ENCODE peak calls at places on chromosome 5, in four cellular contexts. I is esophagus squamous epithelium, W is psoas muscle, C is HepG2. T is an unnamed sample.

GRCh38 chr5:41707853-41708603 is 162.2 kb downstream of the OXCT1 start:
- DNase-seq in I (no peak), C (peak), W (no peak), T (peak)

GRCh38 chr5:111227226-111227782 is 3.1 kb downstream of the CAMK4 start:
- DNase-seq in W (no peak), C (no peak), I (no peak), T (no peak)

GRCh38 chr5:179239256-179240135 is 105.8 kb downstream of the ADAMTS2 start:
- DNase-seq in I (no peak), W (no peak), C (no peak), T (no peak)

GRCh38 chr5:10441992-10442435 is 335 bp downstream of the ROPN1L start:
- DNase-seq in C (no peak), I (no peak), W (no peak), T (no peak)

GRCh38 chr5:75885849-75886596 is 168.8 kb upstream of the POC5 start:
- DNase-seq in W (no peak), C (no peak), I (no peak), T (no peak)

GRCh38 chr5:9059920-9060691 is 485.8 kb downstream of the SEMA5A start:
- DNase-seq in I (no peak), C (no peak), W (no peak), T (no peak)

GRCh38 chr5:139740993-139741672 is 54.5 kb upstream of the PSD2 start:
- DNase-seq in W (no peak), C (no peak), I (no peak), T (no peak)

GRCh38 chr5:1054018-1054798 is 45.6 kb downstream of the NKD2 start:
- DNase-seq in W (peak), C (no peak), I (no peak), T (no peak)

GRCh38 chr5:66675369-66675768 is 79.2 kb downstream of the MAST4 start:
- DNase-seq in W (no peak), C (no peak), I (no peak), T (no peak)

GRCh38 chr5:88438006-88438405 is 169.4 kb upstream of the TMEM161B start:
- DNase-seq in C (no peak), W (no peak), I (no peak), T (no peak)

GRCh38 chr5:179193746-179194145 is 133.6 kb downstream of the ZNF354C start:
- DNase-seq in C (no peak), W (no peak), I (no peak), T (no peak)

GRCh38 chr5:67731886-67732285 is 483.7 kb upstream of the PIK3R1 start:
- DNase-seq in W (no peak), I (no peak), C (no peak), T (no peak)

GRCh38 chr5:174198541-174198940 is 153.0 kb downstream of the NSG2 start:
- DNase-seq in C (no peak), W (no peak), I (no peak), T (no peak)

DNA sequence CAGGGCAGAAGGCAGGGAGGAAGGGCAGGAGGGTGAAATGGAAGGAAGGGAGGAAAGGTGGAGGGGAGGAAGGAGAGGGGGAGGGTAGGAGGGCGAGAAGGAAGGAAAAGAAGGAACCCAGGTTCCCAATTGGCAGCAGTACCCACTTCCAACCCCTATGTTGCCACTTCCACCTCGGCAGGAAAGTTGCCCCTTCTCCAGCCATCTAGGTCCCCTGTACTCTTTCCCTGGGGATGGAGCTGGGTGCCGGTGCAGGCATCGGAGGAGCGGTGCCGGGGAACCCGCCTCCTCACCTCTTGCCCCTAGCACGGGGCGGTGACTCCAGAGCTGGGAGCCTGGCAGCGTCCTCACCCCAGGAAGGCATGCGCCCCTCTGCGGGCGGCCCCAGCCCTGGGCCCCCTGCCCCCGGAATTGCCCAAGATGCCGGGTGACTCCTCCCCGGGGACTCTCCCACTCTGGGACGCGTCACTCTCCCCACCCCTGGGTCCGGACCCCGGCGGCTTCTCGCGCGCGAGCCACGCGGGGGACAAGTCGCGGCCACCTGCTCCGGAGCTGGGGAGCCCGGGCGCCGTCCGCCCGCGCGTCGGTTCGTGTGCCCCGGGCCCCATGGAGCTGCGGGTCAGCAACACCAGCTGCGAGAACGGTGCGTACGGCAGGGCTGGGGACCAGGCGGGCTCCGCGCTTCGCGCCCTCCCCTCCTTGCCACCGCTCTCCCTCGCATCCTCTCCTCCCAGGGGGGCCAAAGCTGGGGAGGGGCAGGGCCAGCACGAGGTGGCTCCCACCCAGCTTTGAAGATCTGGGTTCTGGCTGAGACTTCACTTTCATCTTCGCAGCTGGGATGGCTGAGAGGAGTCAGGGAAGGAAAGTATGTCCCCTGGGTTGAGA is at the start of gene NIPAL4:
- DNase-seq in W (no peak), I (no peak), C (no peak), T (no peak)
- H3K4me3 ChIP-seq in W (peak), I (peak), C (peak), T (no peak)

GRCh38 chr5:133111299-133111698 is 59.5 kb downstream of the HSPA4 start:
- DNase-seq in W (peak), C (peak), I (no peak), T (peak)

GRCh38 chr5:133113331-133114061 is 61.7 kb downstream of the HSPA4 start:
- DNase-seq in W (no peak), C (no peak), I (no peak), T (no peak)

GRCh38 chr5:133110709-133111108 is 58.9 kb downstream of the HSPA4 start:
- DNase-seq in C (no peak), W (no peak), I (no peak), T (no peak)

GRCh38 chr5:133114166-133114932 is 62.5 kb downstream of the HSPA4 start:
- DNase-seq in W (no peak), I (no peak), C (no peak), T (no peak)

GRCh38 chr5:133112026-133112660 is 60.3 kb downstream of the HSPA4 start:
- DNase-seq in C (no peak), W (no peak), I (no peak), T (no peak)
- TF ChIP-seq CTCF in C (no peak), W (no peak), I (no peak), T (no peak)

GRCh38 chr5:59040007-59040803 is 457.3 kb downstream of the RAB3C start:
- DNase-seq in C (no peak), W (no peak), I (no peak), T (no peak)
- H3K4me3 ChIP-seq in C (peak), W (peak), I (peak), T (no peak)

GRCh38 chr5:152529456-152529855 is 124.4 kb upstream of the NMUR2 start:
- DNase-seq in I (no peak), C (no peak), W (no peak), T (no peak)

GRCh38 chr5:152527358-152528048 is 122.4 kb upstream of the NMUR2 start:
- DNase-seq in W (no peak), C (no peak), I (no peak), T (no peak)

GRCh38 chr5:152532714-152533113 is 127.6 kb upstream of the NMUR2 start:
- DNase-seq in W (no peak), C (peak), I (no peak), T (peak)
- TF ChIP-seq CTCF in W (peak), C (peak), I (peak), T (peak)

GRCh38 chr5:127893232-127893631 is 190.0 kb downstream of the CCDC192 start:
- DNase-seq in C (no peak), W (no peak), I (no peak), T (no peak)
- H3K4me3 ChIP-seq in C (no peak), W (no peak), I (no peak), T (no peak)